ENCODE peak calls at places on chromosomes 2 and 18, in four cellular contexts. B, S, H and I are unnamed samples.

GRCh38 chr2:149375801-149376349 is 45.5 kb downstream of the LYPD6 start:
- DNase-seq in B (no peak), S (peak; percentile 72), H (no peak), I (no peak)

GRCh38 chr2:95049088-95049955 is 23.8 kb downstream of the MAL start:
- DNase-seq in B (no peak), H (no peak), S (no peak), I (no peak)

GRCh38 chr18:41887100-41887499 is 67.9 kb upstream of the PIK3C3 start:
- DNase-seq in S (no peak), B (no peak), H (no peak), I (no peak)

GRCh38 chr18:26637324-26637723 is 89.0 kb upstream of the KCTD1 start:
- DNase-seq in S (no peak), H (no peak), B (no peak), I (no peak)

GRCh38 chr2:239246723-239247122 is 154.1 kb downstream of the HDAC4 start:
- DNase-seq in S (no peak), B (no peak), H (no peak), I (no peak)

GRCh38 chr2:119106301-119106897 is 52.2 kb downstream of the C1QL2 start:
- DNase-seq in S (peak; percentile 45), B (no peak), H (no peak), I (peak; percentile 89)

GRCh38 chr2:113098061-113098460 is 29.3 kb upstream of the IL1RN start:
- DNase-seq in B (no peak), S (no peak), H (no peak), I (no peak)

GRCh38 chr2:85751300-85751575 is 2.6 kb upstream of the ATOH8 start:
- DNase-seq in B (no peak), S (no peak), H (no peak), I (no peak)

GRCh38 chr2:130755234-130756040 is at the start of gene AMER3:
- DNase-seq in B (peak; percentile 32), H (no peak), S (no peak), I (no peak)

GRCh38 chr18:22752014-22752413 is 181.1 kb upstream of the RBBP8 start:
- DNase-seq in S (no peak), H (no peak), B (no peak), I (no peak)

GRCh38 chr2:168649105-168649504 is 153.3 kb upstream of the NOSTRIN start:
- DNase-seq in S (no peak), B (no peak), H (no peak), I (no peak)